ENCODE peak calls at places on chromosomes 4 and X, in ten cellular contexts. H, W, X, E, K, T, Z, B, Q and J are unnamed samples.

GRCh38 chrX:16722481-16722880 is 3.1 kb downstream of the SYAP1 start:
- DNase-seq in H (no peak), W (no peak), X (no peak), E (no peak), K (no peak), T (no peak), Z (no peak), B (no peak), Q (no peak), J (no peak)

GRCh38 chrX:21606037-21606436 is 52.1 kb downstream of the KLHL34 start:
- DNase-seq in H (peak; percentile 1), W (no peak), X (no peak), E (no peak), K (no peak), T (no peak), Z (no peak), B (no peak), Q (no peak), J (no peak)

GRCh38 chrX:64093761-64094160 is 111.7 kb downstream of the AMER1 start:
- DNase-seq in H (peak; percentile 23), W (peak; percentile 3), X (no peak), E (peak; percentile 1), K (peak; percentile 10), T (no peak), Z (no peak), B (no peak), Q (peak; percentile 39), J (peak; percentile 22)

GRCh38 chr4:170109586-170110289 is 20.0 kb upstream of the AADAT start:
- DNase-seq in H (peak; percentile 7), W (peak; percentile 51), X (no peak), E (peak; percentile 26), K (no peak), T (no peak), Z (no peak), B (no peak), Q (no peak), J (peak; percentile 10)

GRCh38 chrX:131741103-131741581 is 197.3 kb downstream of the OR13H1 start:
- DNase-seq in H (no peak), W (peak; percentile 69), X (no peak), E (peak; percentile 40), K (no peak), T (peak; percentile 87), Z (no peak), B (peak; percentile 78), Q (no peak), J (no peak)

GRCh38 chr4:185566972-185567749 is 31.9 kb upstream of the PDLIM3 start:
- DNase-seq in H (peak; percentile 37), W (peak; percentile 54), X (no peak), E (peak; percentile 90), K (no peak), T (no peak), Z (no peak), B (no peak), Q (no peak), J (peak; percentile 53)

GRCh38 chr4:167622481-167623240 is 388.4 kb upstream of the SPOCK3 start:
- DNase-seq in H (peak; percentile 83), W (peak; percentile 3), X (peak; percentile 0), E (peak; percentile 45), K (peak; percentile 73), T (no peak), Z (no peak), B (no peak), Q (peak; percentile 69), J (peak; percentile 74)

GRCh38 chr4:91325495-91325894 is 978.3 kb upstream of the GRID2 start:
- DNase-seq in H (peak; percentile 7), W (no peak), X (no peak), E (peak; percentile 51), K (no peak), T (no peak), Z (no peak), B (no peak), Q (peak; percentile 59), J (peak; percentile 89)

GRCh38 chr4:89305028-89305427 is 2.6 kb downstream of the GPRIN3 start:
- DNase-seq in H (no peak), W (no peak), X (no peak), E (no peak), K (no peak), T (no peak), Z (no peak), B (no peak), Q (no peak), J (no peak)

GRCh38 chr4:83212041-83212851 is 72.4 kb downstream of the COQ2 start:
- DNase-seq in H (no peak), W (no peak), X (no peak), E (no peak), K (no peak), T (peak; percentile 39), Z (no peak), B (peak; percentile 90), Q (no peak), J (no peak)

GRCh38 chr4:3769642-3770184 is 3.5 kb downstream of the ADRA2C start:
- DNase-seq in H (no peak), W (no peak), X (no peak), E (no peak), K (no peak), T (no peak), Z (no peak), B (no peak), Q (no peak), J (no peak)

GRCh38 chrX:24158881-24159280 is 9.4 kb downstream of the ZFX start:
- DNase-seq in H (no peak), W (no peak), X (no peak), E (no peak), K (no peak), T (no peak), Z (no peak), B (no peak), Q (no peak), J (no peak)

GRCh38 chr4:3483471-3483921 is 20.4 kb downstream of the DOK7 start:
- DNase-seq in H (no peak), W (peak; percentile 31), X (no peak), E (no peak), K (no peak), T (no peak), Z (no peak), B (no peak), Q (peak; percentile 11), J (no peak)

GRCh38 chr4:108466936-108467902 is 153.2 kb upstream of the RPL34 start:
- DNase-seq in H (no peak), W (peak; percentile 52), X (no peak), E (peak; percentile 95), K (no peak), T (no peak), Z (no peak), B (peak; percentile 21), Q (peak; percentile 46), J (no peak)

GRCh38 chr4:47741200-47741599 is 96.7 kb downstream of the CORIN start:
- DNase-seq in H (no peak), W (no peak), X (no peak), E (peak; percentile 80), K (no peak), T (no peak), Z (no peak), B (no peak), Q (no peak), J (peak; percentile 56)

GRCh38 chr4:147327322-147327721 is 153.6 kb upstream of the EDNRA start:
- DNase-seq in H (no peak), W (no peak), X (no peak), E (no peak), K (no peak), T (no peak), Z (no peak), B (no peak), Q (no peak), J (no peak)

GRCh38 chr4:168319486-168320019 is 1.0 kb upstream of the DDX60 start:
- DNase-seq in H (peak; percentile 3), W (no peak), X (no peak), E (no peak), K (no peak), T (no peak), Z (no peak), B (no peak), Q (no peak), J (no peak)

GRCh38 chrX:134936542-134936941 is 54.2 kb upstream of the SMIM10 start:
- DNase-seq in H (no peak), W (no peak), X (no peak), E (peak; percentile 70), K (no peak), T (no peak), Z (no peak), B (no peak), Q (peak; percentile 64), J (peak; percentile 60)

GRCh38 chrX:9848718-9849481 is 62.7 kb downstream of the SHROOM2 start:
- DNase-seq in H (no peak), W (no peak), X (no peak), E (no peak), K (no peak), T (no peak), Z (no peak), B (no peak), Q (no peak), J (no peak)

GRCh38 chr4:109375778-109376414 is 57.7 kb upstream of the SEC24B start:
- DNase-seq in H (no peak), W (no peak), X (no peak), E (no peak), K (no peak), T (no peak), Z (no peak), B (no peak), Q (no peak), J (no peak)